ENCODE peak calls at places on chromosome 15, in seven cellular contexts. K is ovary; Q is cardiac muscle cell; V is IMR-90; T is CD8-positive, alpha-beta T cell; P is keratinocyte; O is gastrocnemius medialis. F is an unnamed sample. For H3K27me3, the result is how much of the 10 kb centered on the place peaks cover.

GRCh38 chr15:66170042-66170441 is 83.5 kb downstream of the MEGF11 start:
- DNase-seq in K (no peak), Q (no peak), V (no peak), T (no peak), P (no peak), O (no peak), F (no peak)

GRCh38 chr15:74010929-74011540 is 16.5 kb downstream of the PML start:
- DNase-seq in K (no peak), Q (no peak), V (no peak), T (no peak), P (no peak), O (no peak), F (no peak)

GRCh38 chr15:34760909-34761308 is 6.1 kb upstream of the GJD2 start:
- DNase-seq in K (no peak), Q (no peak), V (no peak), T (no peak), P (no peak), O (no peak), F (no peak)

GRCh38 chr15:27977656-27978055 is 121.5 kb downstream of the OCA2 start:
- DNase-seq in K (no peak), Q (no peak), V (no peak), T (no peak), P (no peak), O (no peak), F (no peak)

GRCh38 chr15:42679285-42680141 is 57.4 kb downstream of the CDAN1 start:
- DNase-seq in K (no peak), Q (no peak), V (no peak), T (no peak), P (peak), O (no peak), F (no peak)

GRCh38 chr15:27635916-27636315 is 463.2 kb downstream of the OCA2 start:
- DNase-seq in K (no peak), Q (no peak), V (no peak), T (no peak), P (no peak), O (no peak), F (no peak)

GRCh38 chr15:86855307-86855706 is 775.6 kb downstream of the AGBL1 start:
- DNase-seq in K (no peak), Q (no peak), V (no peak), T (no peak), P (no peak), O (peak), F (no peak)

GRCh38 chr15:85024509-85025336 is 43.1 kb downstream of the PDE8A start:
- DNase-seq in K (no peak), Q (no peak), V (peak), T (no peak), P (peak), O (no peak), F (no peak)

GRCh38 chr15:40082195-40082868 is 26.3 kb downstream of the BMF start:
- DNase-seq in K (no peak), Q (no peak), V (no peak), T (no peak), P (no peak), O (no peak), F (no peak)

GRCh38 chr15:84684092-84684491 is 26.1 kb upstream of the NMB start:
- DNase-seq in K (no peak), Q (no peak), V (peak), T (no peak), P (no peak), O (no peak), F (no peak)

GRCh38 chr15:90513448-90513847 is 16.3 kb upstream of the CRTC3 start:
- DNase-seq in K (no peak), Q (no peak), V (no peak), T (no peak), P (no peak), O (no peak), F (no peak)

GRCh38 chr15:60116456-60117089 is 112.5 kb downstream of the FOXB1 start:
- DNase-seq in K (no peak), Q (no peak), V (no peak), T (no peak), P (no peak), O (no peak), F (no peak)

GRCh38 chr15:62491642-62492041 is 326.6 kb upstream of the C2CD4B start:
- DNase-seq in K (no peak), Q (no peak), V (peak), T (no peak), P (no peak), O (no peak), F (no peak)

GRCh38 chr15:42992626-42993025 is 72.0 kb upstream of the TTBK2 start:
- DNase-seq in K (no peak), Q (no peak), V (no peak), T (no peak), P (no peak), O (no peak), F (no peak)

GRCh38 chr15:89502867-89503595 is 6.6 kb upstream of the RHCG start:
- DNase-seq in K (no peak), Q (no peak), V (no peak), T (no peak), P (no peak), O (no peak), F (no peak)

GRCh38 chr15:39358441-39359041 is 222.3 kb upstream of the THBS1 start:
- DNase-seq in K (peak), Q (peak), V (peak), T (no peak), P (no peak), O (no peak), F (no peak)

GRCh38 chr15:42366151-42366550 is 6.8 kb downstream of the CAPN3 start:
- DNase-seq in K (no peak), Q (no peak), V (no peak), T (no peak), P (no peak), O (no peak), F (no peak)

GRCh38 chr15:31550211-31550848 is 223.7 kb downstream of the KLF13 start:
- DNase-seq in K (no peak), Q (no peak), V (no peak), T (no peak), P (no peak), O (no peak), F (no peak)

GRCh38 chr15:57395292-57395691 is 19.0 kb downstream of the CGNL1 start:
- DNase-seq in K (no peak), Q (no peak), V (peak), T (no peak), P (no peak), O (no peak), F (peak)

GRCh38 chr15:59797756-59798604 is 108.9 kb upstream of the BNIP2 start:
- DNase-seq in K (no peak), Q (no peak), V (no peak), T (no peak), P (no peak), O (no peak), F (no peak)

GRCh38 chr15:50797926-50798325 is 32.4 kb upstream of the SPPL2A start:
- DNase-seq in K (no peak), Q (no peak), V (no peak), T (no peak), P (peak), O (no peak), F (no peak)

GRCh38 chr15:89171136-89172072 is 50.0 kb downstream of the RLBP1 start:
- DNase-seq in K (no peak), Q (peak), V (peak), T (no peak), P (no peak), O (no peak), F (no peak)

GRCh38 chr15:52787549-52788098 is 2.5 kb downstream of the ONECUT1 start:
- DNase-seq in K (no peak), Q (no peak), V (no peak), T (no peak), P (no peak), O (no peak), F (no peak)
- H3K4me3 ChIP-seq in K (no peak), Q (no peak), V (no peak), T (no peak), P (no peak), O (no peak), F (no peak)

GRCh38 chr15:76234337-76234889 is 76.9 kb downstream of the ETFA start:
- DNase-seq in K (no peak), Q (no peak), V (no peak), T (no peak), P (no peak), O (no peak), F (no peak)

GRCh38 chr15:76236350-76236749 is 74.9 kb downstream of the ETFA start:
- DNase-seq in K (no peak), Q (no peak), V (no peak), T (no peak), P (no peak), O (no peak), F (no peak)

GRCh38 chr15:76239786-76240185 is 71.5 kb downstream of the ETFA start:
- DNase-seq in K (no peak), Q (no peak), V (peak), T (no peak), P (no peak), O (no peak), F (no peak)

DNA sequence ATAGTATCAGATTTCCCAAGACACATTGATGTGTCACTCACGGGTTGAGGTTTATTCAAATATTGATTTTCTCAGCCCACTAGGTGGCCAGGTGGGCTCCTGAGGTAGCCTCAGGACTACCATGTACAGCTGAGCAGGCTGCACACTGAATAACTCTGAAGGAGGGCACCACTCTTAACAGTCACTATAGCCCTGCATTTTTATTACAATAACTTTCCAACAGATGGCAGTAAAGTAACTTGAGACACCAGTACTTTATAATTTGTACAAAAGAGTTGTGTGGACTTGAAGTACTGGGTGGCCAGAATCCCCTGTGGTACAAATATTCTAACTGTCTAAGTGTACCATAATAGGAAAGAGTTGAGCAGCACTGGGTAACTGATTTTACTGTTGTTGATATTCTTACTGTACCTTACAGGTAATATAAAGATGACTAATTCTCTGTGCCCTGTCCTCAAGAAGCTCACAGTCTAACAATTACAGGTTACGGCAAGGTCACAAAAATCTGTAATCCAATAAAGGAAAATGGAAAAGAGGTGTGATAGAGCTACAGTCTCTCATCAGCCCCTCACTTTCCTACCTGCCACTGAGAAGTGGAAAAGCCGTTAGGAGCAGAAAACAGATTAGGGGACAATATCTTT is 76.0 kb downstream of the ETFA start:
- DNase-seq in K (no peak), Q (peak), V (peak), T (no peak), P (no peak), O (no peak), F (peak)
- TF ChIP-seq CTCF in K (peak), Q (peak), V (peak), T (peak), P (peak), O (peak), F (peak)

GRCh38 chr15:100878601-100879000 is 1.0 kb upstream of the ALDH1A3 start:
- DNase-seq in K (no peak), Q (no peak), V (no peak), T (no peak), P (no peak), O (no peak), F (no peak)
- H3K27me3 ChIP-seq in K (under half), Q (half or more), V (half or more), T (under half), P (under half), O (under half), F (under half)

GRCh38 chr15:96052154-96052553 is 278.3 kb upstream of the NR2F2 start:
- DNase-seq in K (no peak), Q (no peak), V (no peak), T (no peak), P (no peak), O (no peak), F (no peak)
- H3K4me3 ChIP-seq in K (no peak), Q (no peak), V (no peak), T (no peak), P (no peak), O (no peak), F (no peak)

DNA sequence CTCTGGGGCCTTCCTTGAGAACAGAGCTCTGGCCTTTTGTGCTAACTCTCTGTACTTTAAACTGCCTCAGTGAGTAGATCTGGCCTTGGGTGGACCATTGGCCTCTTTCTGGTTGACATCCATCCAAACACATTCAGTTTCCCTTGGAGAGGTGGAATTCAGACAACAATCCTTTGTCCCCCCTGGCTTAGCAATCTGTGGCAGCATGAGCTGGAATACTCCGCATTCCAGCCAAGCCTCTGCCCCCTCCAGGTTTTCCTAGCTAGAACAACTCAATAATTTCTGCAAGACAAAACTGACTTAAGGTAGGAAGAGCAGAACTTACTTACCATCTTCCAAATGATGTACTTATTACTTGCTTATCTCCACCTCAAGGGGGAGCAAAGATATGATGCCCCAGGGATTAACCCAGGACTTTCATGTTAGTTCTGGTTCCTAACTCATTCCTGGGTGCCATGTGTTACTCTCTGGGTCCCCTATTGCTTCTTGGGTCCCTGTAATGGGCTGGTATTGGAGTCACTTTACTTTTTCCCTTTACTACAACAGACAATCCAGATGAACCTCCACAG is 21.8 kb upstream of the IL16 start:
- DNase-seq in K (no peak), Q (peak), V (no peak), T (no peak), P (no peak), O (no peak), F (no peak)
- TF ChIP-seq CTCF in K (no peak), Q (no peak), V (peak), T (no peak), P (no peak), O (no peak), F (peak)

F was measured in BJ.